ENCODE peak calls at places on chromosome 9, in five cellular contexts. P is CD4-positive, alpha-beta T cell; W is AG10803; S is fibroblast of pulmonary artery; H is ovary. V is an unnamed sample.

GRCh38 chr9:110602281-110602680 is 22.7 kb upstream of the SVEP1 start:
- DNase-seq in P (no peak), W (peak), S (no peak), H (no peak), V (no peak)

GRCh38 chr9:136526625-136527066 is 19.2 kb downstream of the NOTCH1 start:
- DNase-seq in P (no peak), W (no peak), S (no peak), H (no peak), V (no peak)

GRCh38 chr9:79222483-79222882 is 349.3 kb upstream of the TLE4 start:
- DNase-seq in P (no peak), W (no peak), S (no peak), H (no peak), V (no peak)

GRCh38 chr9:88742483-88742882 is 207.5 kb downstream of the NXNL2 start:
- DNase-seq in P (no peak), W (peak), S (peak), H (no peak), V (no peak)

GRCh38 chr9:127159949-127160610 is 37.6 kb upstream of the ANGPTL2 start:
- DNase-seq in P (no peak), W (no peak), S (no peak), H (peak), V (no peak)

GRCh38 chr9:3478549-3478953 is 47.2 kb downstream of the RFX3 start:
- DNase-seq in P (no peak), W (peak), S (peak), H (no peak), V (no peak)

GRCh38 chr9:36503172-36504153 is 69.2 kb upstream of the MELK start:
- DNase-seq in P (no peak), W (no peak), S (peak), H (no peak), V (no peak)

GRCh38 chr9:19255821-19256220 is 25.3 kb downstream of the DENND4C start:
- DNase-seq in P (no peak), W (no peak), S (no peak), H (no peak), V (no peak)

GRCh38 chr9:116499986-116500871 is 186.9 kb upstream of the TRIM32 start:
- DNase-seq in P (no peak), W (peak), S (peak), H (no peak), V (no peak)

GRCh38 chr9:95197692-95198271 is 119.7 kb downstream of the FANCC start:
- DNase-seq in P (no peak), W (peak), S (peak), H (no peak), V (no peak)

GRCh38 chr9:6212722-6213375 is 2.8 kb upstream of the IL33 start:
- DNase-seq in P (no peak), W (no peak), S (peak), H (no peak), V (no peak)

GRCh38 chr9:121682926-121683485 is 31.6 kb downstream of the DAB2IP start:
- DNase-seq in P (no peak), W (no peak), S (no peak), H (no peak), V (no peak)

GRCh38 chr9:6640268-6641072 is 5.1 kb downstream of the GLDC start:
- DNase-seq in P (no peak), W (no peak), S (no peak), H (no peak), V (no peak)

GRCh38 chr9:72140582-72140981 is 8.7 kb upstream of the GDA start:
- DNase-seq in P (no peak), W (no peak), S (no peak), H (no peak), V (no peak)

DNA sequence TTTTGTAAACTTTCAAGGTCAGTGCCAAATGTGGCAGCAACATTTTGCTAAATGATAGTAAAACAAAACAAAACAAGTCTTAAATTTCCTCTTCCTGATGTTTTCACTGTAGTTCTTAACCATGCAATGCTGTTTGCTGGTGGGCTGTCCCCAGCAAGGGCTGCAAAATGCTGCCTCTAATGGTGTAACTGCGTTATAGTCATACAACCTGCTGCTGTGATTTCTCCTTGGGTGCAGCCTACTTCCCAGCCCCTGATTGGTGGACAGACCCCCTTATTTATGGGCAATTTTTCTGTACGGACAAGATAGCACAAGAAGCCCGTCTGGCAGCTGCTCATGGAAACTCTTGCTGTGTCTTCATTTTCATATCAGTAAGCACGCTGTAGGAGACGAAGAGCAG is 26.6 kb upstream of the PIP5K1B start:
- DNase-seq in P (no peak), W (no peak), S (peak), H (no peak), V (no peak)
- TF ChIP-seq CTCF in P (no peak), W (peak), S (peak), H (no peak), V (no peak)

GRCh38 chr9:96413312-96414221 is 4.6 kb downstream of the ZNF367 start:
- DNase-seq in P (no peak), W (no peak), S (no peak), H (no peak), V (no peak)
- TF ChIP-seq CTCF in P (no peak), W (no peak), S (no peak), H (no peak), V (no peak)

DNA sequence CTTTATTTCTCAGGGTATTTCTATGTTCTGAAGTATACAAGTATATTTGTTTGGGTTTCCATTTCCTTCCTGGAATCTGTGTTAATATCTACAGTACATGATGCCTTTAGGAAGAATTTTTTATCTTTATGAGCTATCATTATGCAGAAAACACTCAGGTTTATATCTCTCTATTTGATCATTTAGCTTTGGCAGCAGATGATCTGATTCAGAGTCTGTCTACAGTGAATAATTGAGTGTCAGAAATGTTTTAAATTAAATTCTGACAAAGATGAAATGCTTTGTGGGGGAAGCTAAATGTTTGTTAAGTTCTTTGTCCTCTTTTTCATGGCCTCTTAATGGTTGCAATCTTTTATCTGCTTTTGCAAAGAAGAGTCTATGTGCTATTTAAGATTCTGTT is 2141.0 kb upstream of the ACO1 start:
- DNase-seq in P (no peak), W (no peak), S (no peak), H (no peak), V (no peak)
- TF ChIP-seq CTCF in P (no peak), W (no peak), S (no peak), H (no peak), V (no peak)

DNA sequence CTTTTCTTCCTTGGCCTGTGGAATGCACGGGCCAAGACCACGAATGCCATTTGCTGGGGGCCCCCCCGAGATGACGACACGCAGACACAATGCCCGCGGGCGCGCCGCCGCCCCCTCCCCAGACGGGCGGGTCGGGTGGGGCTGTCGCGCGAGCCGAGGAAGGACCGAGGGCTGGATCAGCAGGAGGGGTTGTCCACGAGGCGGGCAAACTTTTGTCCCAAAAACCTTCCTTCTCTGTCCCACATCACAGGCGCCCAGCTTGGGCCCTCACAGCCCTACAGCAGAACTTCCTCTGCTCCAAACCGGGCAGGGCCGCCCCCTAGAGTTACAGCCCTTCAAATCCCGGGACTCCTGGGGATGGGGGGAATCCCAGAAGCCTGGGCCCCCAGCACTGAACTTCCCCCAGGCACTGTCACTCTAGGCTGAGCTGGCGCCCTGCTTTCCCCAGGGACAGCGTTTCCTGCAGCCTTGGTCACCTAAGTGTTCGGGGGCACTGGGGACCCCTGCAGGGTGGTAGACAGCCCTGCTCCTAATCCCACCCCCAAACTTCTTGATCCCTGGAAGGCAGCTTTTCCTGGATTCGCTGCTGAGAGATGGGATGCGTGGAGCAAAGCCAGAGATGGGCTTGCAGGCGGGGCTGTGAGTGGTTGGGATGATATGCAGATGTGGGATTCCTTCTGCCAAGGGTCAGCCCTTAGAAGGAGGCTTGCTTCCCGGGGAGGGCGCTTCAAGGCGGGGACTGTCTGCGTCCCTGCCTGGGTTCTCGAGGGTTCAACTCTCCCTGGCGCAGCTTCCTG is 980 bp downstream of the COL5A1 start:
- DNase-seq in P (no peak), W (peak), S (peak), H (peak), V (no peak)
- TF ChIP-seq CTCF in P (no peak), W (peak), S (peak), H (no peak), V (no peak)

GRCh38 chr9:83236029-83236696 is 173.2 kb upstream of the RASEF start:
- DNase-seq in P (no peak), W (no peak), S (no peak), H (no peak), V (no peak)

GRCh38 chr9:83235524-83235923 is 172.6 kb upstream of the RASEF start:
- DNase-seq in P (no peak), W (no peak), S (no peak), H (no peak), V (no peak)

GRCh38 chr9:83234541-83234940 is 171.6 kb upstream of the RASEF start:
- DNase-seq in P (no peak), W (no peak), S (peak), H (no peak), V (no peak)

GRCh38 chr9:83233647-83234046 is 170.7 kb upstream of the RASEF start:
- DNase-seq in P (no peak), W (no peak), S (no peak), H (no peak), V (no peak)

GRCh38 chr9:83231039-83231438 is 168.1 kb upstream of the RASEF start:
- DNase-seq in P (no peak), W (peak), S (no peak), H (no peak), V (no peak)
- TF ChIP-seq CTCF in P (no peak), W (peak), S (no peak), H (no peak), V (no peak)

GRCh38 chr9:105958587-105958986 is 264.2 kb downstream of the TMEM38B start:
- DNase-seq in P (no peak), W (no peak), S (no peak), H (no peak), V (no peak)

GRCh38 chr9:105950894-105951293 is 256.6 kb downstream of the TMEM38B start:
- DNase-seq in P (no peak), W (no peak), S (no peak), H (no peak), V (no peak)

GRCh38 chr9:105950448-105950847 is 256.1 kb downstream of the TMEM38B start:
- DNase-seq in P (no peak), W (no peak), S (no peak), H (no peak), V (no peak)

GRCh38 chr9:105957830-105958229 is 263.5 kb downstream of the TMEM38B start:
- DNase-seq in P (no peak), W (no peak), S (no peak), H (no peak), V (no peak)

DNA sequence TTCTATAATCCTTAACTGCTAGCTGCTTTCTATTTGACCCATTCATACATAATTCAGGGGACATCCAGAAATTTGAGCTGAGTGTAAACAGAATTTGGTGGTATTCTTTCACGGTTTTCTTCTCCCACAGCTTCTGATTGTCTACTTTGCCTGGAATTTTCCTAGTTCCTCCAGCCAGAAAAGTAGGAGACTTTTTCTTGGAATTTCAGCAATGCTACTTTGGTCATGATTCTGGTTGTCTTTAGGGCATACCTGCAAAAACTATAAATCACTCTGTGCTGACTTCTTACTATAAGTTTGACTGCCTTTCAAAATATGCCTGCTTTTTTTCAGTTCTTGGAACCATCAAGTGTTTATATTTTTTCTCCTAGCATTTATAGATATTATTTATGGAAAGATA is 260.2 kb downstream of the TMEM38B start:
- DNase-seq in P (no peak), W (no peak), S (no peak), H (no peak), V (no peak)
- TF ChIP-seq CTCF in P (no peak), W (no peak), S (no peak), H (no peak), V (no peak)

DNA sequence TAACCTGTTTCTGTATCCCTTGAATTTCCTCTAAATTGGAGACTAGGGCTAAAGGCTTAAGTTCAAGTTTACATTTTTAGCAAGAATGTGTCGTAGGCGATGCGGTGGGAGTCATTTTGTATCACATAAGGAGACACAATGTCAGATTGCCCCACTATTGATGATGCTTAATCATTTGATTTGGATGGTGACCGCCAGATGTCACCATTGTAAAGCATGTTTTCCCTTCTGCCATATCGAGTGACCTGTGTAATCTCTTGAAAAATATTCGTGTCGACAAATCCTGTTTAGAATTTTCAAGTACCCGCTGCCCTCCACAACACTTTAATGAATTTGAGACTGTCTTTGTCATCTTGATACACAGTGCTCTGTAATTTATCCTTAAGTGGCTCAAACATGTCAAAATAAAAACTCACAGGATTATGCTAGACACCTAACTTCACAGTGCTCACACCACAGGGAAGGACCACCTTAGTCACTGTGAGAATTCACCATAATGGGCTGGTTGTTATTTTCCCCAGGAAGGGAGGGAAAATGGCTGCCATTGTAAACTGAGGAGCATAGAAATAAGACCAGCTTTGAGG is 34.5 kb upstream of the SLC46A2 start:
- DNase-seq in P (no peak), W (peak), S (peak), H (no peak), V (no peak)
- TF ChIP-seq CTCF in P (no peak), W (peak), S (peak), H (no peak), V (peak)